ENCODE peak calls at places on chromosomes 12 and 14, in ten cellular contexts. One of them, this sample, is unnamed.
A peak's percentile ranks its signal among the peaks of the same experiment; 100 is the strongest.

GRCh38 chr14:58430156-58430555 is 2.6 kb downstream of the KIAA0586 start:
- DNase-seq in gastrocnemius medialis: no peak
- DNase-seq in esophagus muscularis mucosa: no peak
- DNase-seq in Peyer's patch: no peak
- DNase-seq in IMR-90: peak; percentile 82
- DNase-seq in breast epithelium: no peak
- DNase-seq in tibial nerve: no peak
- DNase-seq in thyroid gland: no peak
- DNase-seq in uterus: no peak
- DNase-seq in adrenal gland: no peak
- DNase-seq in this sample: no peak

GRCh38 chr12:91249059-91250055 is 66.7 kb upstream of the DCN start:
- DNase-seq in IMR-90: no peak
- DNase-seq in Peyer's patch: no peak
- DNase-seq in adrenal gland: no peak
- DNase-seq in breast epithelium: no peak
- DNase-seq in tibial nerve: no peak
- DNase-seq in uterus: peak; percentile 47
- DNase-seq in esophagus muscularis mucosa: no peak
- DNase-seq in gastrocnemius medialis: no peak
- DNase-seq in thyroid gland: no peak
- DNase-seq in this sample: no peak

GRCh38 chr14:102171173-102172020 is 31.7 kb downstream of the WDR20 start:
- DNase-seq in esophagus muscularis mucosa: no peak
- DNase-seq in thyroid gland: no peak
- DNase-seq in gastrocnemius medialis: no peak
- DNase-seq in adrenal gland: no peak
- DNase-seq in tibial nerve: no peak
- DNase-seq in IMR-90: peak; percentile 25
- DNase-seq in uterus: no peak
- DNase-seq in breast epithelium: no peak
- DNase-seq in Peyer's patch: no peak
- DNase-seq in this sample: no peak

GRCh38 chr12:57419495-57419894 is 11.3 kb downstream of the R3HDM2 start:
- DNase-seq in Peyer's patch: no peak
- DNase-seq in thyroid gland: no peak
- DNase-seq in IMR-90: no peak
- DNase-seq in adrenal gland: no peak
- DNase-seq in uterus: no peak
- DNase-seq in gastrocnemius medialis: no peak
- DNase-seq in esophagus muscularis mucosa: no peak
- DNase-seq in tibial nerve: no peak
- DNase-seq in breast epithelium: no peak
- DNase-seq in this sample: no peak

GRCh38 chr12:10220398-10221077 is 7.9 kb downstream of the GABARAPL1 start:
- DNase-seq in thyroid gland: peak; percentile 43
- DNase-seq in esophagus muscularis mucosa: no peak
- DNase-seq in uterus: peak; percentile 83
- DNase-seq in adrenal gland: peak; percentile 70
- DNase-seq in Peyer's patch: peak; percentile 67
- DNase-seq in breast epithelium: peak; percentile 91
- DNase-seq in IMR-90: peak; percentile 64
- DNase-seq in gastrocnemius medialis: peak; percentile 92
- DNase-seq in tibial nerve: peak; percentile 90
- DNase-seq in this sample: peak; percentile 41

GRCh38 chr14:22737052-22737451 is 29.4 kb upstream of the OXA1L start:
- DNase-seq in breast epithelium: no peak
- DNase-seq in esophagus muscularis mucosa: no peak
- DNase-seq in Peyer's patch: no peak
- DNase-seq in uterus: no peak
- DNase-seq in thyroid gland: no peak
- DNase-seq in tibial nerve: no peak
- DNase-seq in IMR-90: no peak
- DNase-seq in gastrocnemius medialis: no peak
- DNase-seq in adrenal gland: no peak
- DNase-seq in this sample: no peak

GRCh38 chr14:68913516-68913915 is 65.6 kb downstream of the ACTN1 start:
- DNase-seq in thyroid gland: no peak
- DNase-seq in tibial nerve: no peak
- DNase-seq in Peyer's patch: no peak
- DNase-seq in gastrocnemius medialis: no peak
- DNase-seq in adrenal gland: no peak
- DNase-seq in uterus: no peak
- DNase-seq in esophagus muscularis mucosa: no peak
- DNase-seq in breast epithelium: no peak
- DNase-seq in IMR-90: no peak
- DNase-seq in this sample: no peak

GRCh38 chr14:68676511-68676943 is 116.3 kb downstream of the ZFP36L1 start:
- DNase-seq in tibial nerve: no peak
- DNase-seq in uterus: no peak
- DNase-seq in thyroid gland: peak; percentile 65
- DNase-seq in adrenal gland: no peak
- DNase-seq in esophagus muscularis mucosa: no peak
- DNase-seq in Peyer's patch: no peak
- DNase-seq in breast epithelium: peak; percentile 71
- DNase-seq in IMR-90: no peak
- DNase-seq in gastrocnemius medialis: no peak
- DNase-seq in this sample: no peak

GRCh38 chr12:56040963-56041578 is 647 bp upstream of the RPS26 start:
- DNase-seq in IMR-90: no peak
- DNase-seq in esophagus muscularis mucosa: no peak
- DNase-seq in uterus: no peak
- DNase-seq in adrenal gland: no peak
- DNase-seq in gastrocnemius medialis: no peak
- DNase-seq in Peyer's patch: peak; percentile 50
- DNase-seq in breast epithelium: no peak
- DNase-seq in thyroid gland: no peak
- DNase-seq in tibial nerve: no peak
- DNase-seq in this sample: no peak

GRCh38 chr12:27868165-27868564 is 88.1 kb upstream of the MANSC4 start:
- DNase-seq in gastrocnemius medialis: no peak
- DNase-seq in adrenal gland: no peak
- DNase-seq in breast epithelium: no peak
- DNase-seq in uterus: no peak
- DNase-seq in thyroid gland: no peak
- DNase-seq in Peyer's patch: no peak
- DNase-seq in esophagus muscularis mucosa: no peak
- DNase-seq in tibial nerve: no peak
- DNase-seq in IMR-90: peak; percentile 93
- DNase-seq in this sample: no peak

GRCh38 chr12:27864521-27864920 is 84.5 kb upstream of the MANSC4 start:
- DNase-seq in breast epithelium: no peak
- DNase-seq in tibial nerve: no peak
- DNase-seq in Peyer's patch: no peak
- DNase-seq in uterus: no peak
- DNase-seq in thyroid gland: no peak
- DNase-seq in IMR-90: peak; percentile 44
- DNase-seq in adrenal gland: no peak
- DNase-seq in gastrocnemius medialis: no peak
- DNase-seq in esophagus muscularis mucosa: no peak
- DNase-seq in this sample: no peak

GRCh38 chr12:27865421-27865820 is 85.4 kb upstream of the MANSC4 start:
- DNase-seq in gastrocnemius medialis: no peak
- DNase-seq in breast epithelium: no peak
- DNase-seq in esophagus muscularis mucosa: no peak
- DNase-seq in Peyer's patch: no peak
- DNase-seq in tibial nerve: no peak
- DNase-seq in thyroid gland: no peak
- DNase-seq in uterus: no peak
- DNase-seq in adrenal gland: no peak
- DNase-seq in IMR-90: peak; percentile 52
- DNase-seq in this sample: no peak

GRCh38 chr12:27869567-27869966 is 89.5 kb upstream of the MANSC4 start:
- DNase-seq in tibial nerve: no peak
- DNase-seq in Peyer's patch: no peak
- DNase-seq in gastrocnemius medialis: no peak
- DNase-seq in breast epithelium: no peak
- DNase-seq in IMR-90: no peak
- DNase-seq in thyroid gland: no peak
- DNase-seq in esophagus muscularis mucosa: no peak
- DNase-seq in uterus: no peak
- DNase-seq in adrenal gland: no peak
- DNase-seq in this sample: no peak

DNA sequence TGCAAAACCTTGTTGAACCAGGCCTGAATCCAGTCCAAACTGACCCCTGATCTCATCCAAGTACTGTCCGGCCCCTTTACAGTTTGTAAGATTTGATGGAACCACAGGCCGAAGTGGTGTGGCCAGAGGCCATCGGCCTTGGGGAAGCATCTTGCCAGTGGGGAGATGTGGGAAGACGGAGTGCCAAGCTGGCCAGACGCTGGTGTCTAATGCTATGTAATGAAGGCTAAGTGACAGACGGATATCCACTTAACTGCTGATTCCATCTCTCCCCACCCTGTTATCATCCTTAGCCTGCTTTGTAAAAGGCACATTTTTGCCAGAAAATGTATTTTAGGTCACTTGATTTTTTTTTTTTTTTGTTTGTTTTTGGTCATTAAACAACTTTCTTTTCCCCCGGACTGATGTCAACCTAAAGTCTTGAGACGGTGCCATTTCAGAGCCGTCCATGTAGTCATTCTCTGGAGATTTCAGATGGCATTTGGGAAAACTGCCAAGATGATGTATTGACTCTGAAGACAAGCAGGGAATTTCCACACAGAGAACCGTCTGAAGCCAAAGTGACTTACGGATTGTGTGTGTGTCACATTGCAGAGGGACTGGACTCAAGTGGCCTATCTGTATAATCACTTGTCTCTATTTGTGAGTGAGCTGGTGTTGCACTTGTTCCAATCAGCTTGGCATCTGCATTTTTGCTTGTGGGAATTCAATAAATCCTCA is 86.5 kb upstream of the MANSC4 start:
- DNase-seq in esophagus muscularis mucosa: no peak
- DNase-seq in uterus: no peak
- DNase-seq in gastrocnemius medialis: no peak
- DNase-seq in thyroid gland: no peak
- DNase-seq in breast epithelium: no peak
- DNase-seq in tibial nerve: no peak
- DNase-seq in IMR-90: peak; percentile 70
- DNase-seq in adrenal gland: no peak
- DNase-seq in Peyer's patch: no peak
- DNase-seq in this sample: no peak
- TF ChIP-seq POLR2A in esophagus muscularis mucosa: no peak
- TF ChIP-seq POLR2A in uterus: no peak
- TF ChIP-seq POLR2A in gastrocnemius medialis: no peak
- TF ChIP-seq POLR2A in thyroid gland: no peak
- TF ChIP-seq POLR2A in breast epithelium: no peak
- TF ChIP-seq POLR2A in tibial nerve: no peak
- TF ChIP-seq POLR2A in IMR-90: no peak
- TF ChIP-seq POLR2A in adrenal gland: no peak
- TF ChIP-seq POLR2A in Peyer's patch: no peak
- TF ChIP-seq POLR2A in this sample: no peak

GRCh38 chr14:92673601-92674000 is 74.8 kb downstream of the LGMN start:
- DNase-seq in breast epithelium: no peak
- DNase-seq in Peyer's patch: no peak
- DNase-seq in IMR-90: no peak
- DNase-seq in tibial nerve: no peak
- DNase-seq in thyroid gland: no peak
- DNase-seq in uterus: no peak
- DNase-seq in adrenal gland: no peak
- DNase-seq in gastrocnemius medialis: no peak
- DNase-seq in esophagus muscularis mucosa: no peak
- DNase-seq in this sample: no peak

GRCh38 chr14:92677087-92677668 is 71.2 kb downstream of the LGMN start:
- DNase-seq in IMR-90: no peak
- DNase-seq in thyroid gland: no peak
- DNase-seq in tibial nerve: no peak
- DNase-seq in gastrocnemius medialis: no peak
- DNase-seq in adrenal gland: no peak
- DNase-seq in Peyer's patch: peak; percentile 64
- DNase-seq in uterus: no peak
- DNase-seq in esophagus muscularis mucosa: no peak
- DNase-seq in breast epithelium: no peak
- DNase-seq in this sample: no peak

GRCh38 chr14:92676448-92677086 is 71.9 kb downstream of the LGMN start:
- DNase-seq in uterus: no peak
- DNase-seq in esophagus muscularis mucosa: no peak
- DNase-seq in breast epithelium: no peak
- DNase-seq in thyroid gland: no peak
- DNase-seq in tibial nerve: no peak
- DNase-seq in adrenal gland: no peak
- DNase-seq in gastrocnemius medialis: no peak
- DNase-seq in Peyer's patch: peak; percentile 47
- DNase-seq in IMR-90: no peak
- DNase-seq in this sample: no peak

GRCh38 chr14:92676031-92676430 is 72.4 kb downstream of the LGMN start:
- DNase-seq in Peyer's patch: peak; percentile 51
- DNase-seq in uterus: no peak
- DNase-seq in thyroid gland: no peak
- DNase-seq in tibial nerve: no peak
- DNase-seq in adrenal gland: no peak
- DNase-seq in breast epithelium: no peak
- DNase-seq in esophagus muscularis mucosa: no peak
- DNase-seq in IMR-90: no peak
- DNase-seq in gastrocnemius medialis: no peak
- DNase-seq in this sample: peak; percentile 29

DNA sequence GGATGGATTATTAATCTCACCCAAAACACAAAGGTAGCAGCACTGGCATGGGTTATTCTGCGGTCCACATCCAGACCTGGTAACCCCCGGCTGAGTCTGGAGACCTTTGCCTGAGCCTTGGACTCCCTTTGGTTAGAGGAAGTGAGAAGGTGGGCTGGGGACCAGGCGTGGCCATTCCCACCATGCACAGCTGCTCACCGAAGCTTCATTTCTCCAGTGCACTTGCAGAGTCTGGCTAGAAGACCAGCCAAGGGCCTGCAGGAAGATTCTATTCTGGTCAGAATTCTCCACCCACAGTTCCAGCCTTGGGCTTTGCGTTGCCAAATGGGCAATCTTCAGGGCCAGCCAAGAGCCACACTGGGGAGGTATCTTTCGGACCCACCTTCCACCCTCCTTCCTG is 73.0 kb downstream of the LGMN start:
- DNase-seq in breast epithelium: no peak
- DNase-seq in Peyer's patch: no peak
- DNase-seq in IMR-90: no peak
- DNase-seq in esophagus muscularis mucosa: no peak
- DNase-seq in uterus: no peak
- DNase-seq in gastrocnemius medialis: no peak
- DNase-seq in tibial nerve: no peak
- DNase-seq in adrenal gland: no peak
- DNase-seq in thyroid gland: no peak
- DNase-seq in this sample: no peak
- H3K4me3 ChIP-seq in breast epithelium: no peak overlapping the region
- H3K4me3 ChIP-seq in Peyer's patch: no peak overlapping the region
- H3K4me3 ChIP-seq in IMR-90: no peak overlapping the region
- H3K4me3 ChIP-seq in esophagus muscularis mucosa: no peak overlapping the region
- H3K4me3 ChIP-seq in uterus: no peak overlapping the region
- H3K4me3 ChIP-seq in gastrocnemius medialis: no peak overlapping the region
- H3K4me3 ChIP-seq in tibial nerve: no peak overlapping the region
- H3K4me3 ChIP-seq in adrenal gland: no peak overlapping the region
- H3K4me3 ChIP-seq in thyroid gland: no peak overlapping the region
- H3K4me3 ChIP-seq in this sample: no peak overlapping the region

GRCh38 chr12:63086149-63086915 is 64.7 kb downstream of the AVPR1A start:
- DNase-seq in thyroid gland: peak; percentile 37
- DNase-seq in tibial nerve: no peak
- DNase-seq in breast epithelium: peak; percentile 31
- DNase-seq in adrenal gland: no peak
- DNase-seq in uterus: no peak
- DNase-seq in Peyer's patch: no peak
- DNase-seq in gastrocnemius medialis: no peak
- DNase-seq in IMR-90: no peak
- DNase-seq in esophagus muscularis mucosa: no peak
- DNase-seq in this sample: no peak
- H3K9me3 ChIP-seq in thyroid gland: no peaks in the 10 kb centered on the region
- H3K9me3 ChIP-seq in tibial nerve: no peaks in the 10 kb centered on the region
- H3K9me3 ChIP-seq in breast epithelium: no peaks in the 10 kb centered on the region
- H3K9me3 ChIP-seq in adrenal gland: no peaks in the 10 kb centered on the region
- H3K9me3 ChIP-seq in uterus: no peaks in the 10 kb centered on the region
- H3K9me3 ChIP-seq in Peyer's patch: no peaks in the 10 kb centered on the region
- H3K9me3 ChIP-seq in gastrocnemius medialis: no peaks in the 10 kb centered on the region
- H3K9me3 ChIP-seq in IMR-90: no peaks in the 10 kb centered on the region
- H3K9me3 ChIP-seq in esophagus muscularis mucosa: no peaks in the 10 kb centered on the region
- H3K9me3 ChIP-seq in this sample: no peaks in the 10 kb centered on the region

GRCh38 chr12:124632510-124632909 is 65.1 kb upstream of the NCOR2 start:
- DNase-seq in breast epithelium: no peak
- DNase-seq in adrenal gland: no peak
- DNase-seq in thyroid gland: no peak
- DNase-seq in esophagus muscularis mucosa: no peak
- DNase-seq in IMR-90: no peak
- DNase-seq in tibial nerve: no peak
- DNase-seq in uterus: peak; percentile 43
- DNase-seq in Peyer's patch: no peak
- DNase-seq in gastrocnemius medialis: no peak
- DNase-seq in this sample: no peak
- TF ChIP-seq POLR2A in breast epithelium: no peak
- TF ChIP-seq POLR2A in adrenal gland: no peak
- TF ChIP-seq POLR2A in thyroid gland: no peak
- TF ChIP-seq POLR2A in esophagus muscularis mucosa: no peak
- TF ChIP-seq POLR2A in IMR-90: no peak
- TF ChIP-seq POLR2A in tibial nerve: no peak
- TF ChIP-seq POLR2A in uterus: no peak
- TF ChIP-seq POLR2A in Peyer's patch: no peak
- TF ChIP-seq POLR2A in gastrocnemius medialis: no peak
- TF ChIP-seq POLR2A in this sample: no peak